ENCODE peak calls at places on chromosome 4, in five cellular contexts. R is smooth muscle cell of the brain vasculature, S is ovary, V is mucosa of descending colon, Z is KG1. P is an unnamed sample.

GRCh38 chr4:48109413-48110263 is 24.4 kb downstream of the TXK start:
- DNase-seq in R (no peak), S (no peak), V (no peak), Z (no peak), P (no peak)

GRCh38 chr4:6586715-6587325 is 11.8 kb downstream of the MAN2B2 start:
- DNase-seq in R (no peak), S (no peak), V (peak; percentile 46), Z (no peak), P (no peak)

GRCh38 chr4:149713031-149713430 is 102.6 kb downstream of the IQCM start:
- DNase-seq in R (no peak), S (no peak), V (no peak), Z (no peak), P (no peak)

GRCh38 chr4:86449746-86450145 is 89.9 kb upstream of the MAPK10 start:
- DNase-seq in R (no peak), S (no peak), V (no peak), Z (no peak), P (no peak)

GRCh38 chr4:54929459-54929858 is 195.9 kb downstream of the KDR start:
- DNase-seq in R (no peak), S (no peak), V (no peak), Z (no peak), P (no peak)

GRCh38 chr4:11471613-11472012 is 42.9 kb upstream of the HS3ST1 start:
- DNase-seq in R (no peak), S (no peak), V (no peak), Z (peak; percentile 66), P (peak; percentile 68)

GRCh38 chr4:1984406-1985191 is 24.2 kb downstream of the NELFA start:
- DNase-seq in R (no peak), S (no peak), V (no peak), Z (no peak), P (no peak)

GRCh38 chr4:82705169-82705568 is 93.4 kb downstream of the SCD5 start:
- DNase-seq in R (no peak), S (no peak), V (no peak), Z (no peak), P (no peak)

GRCh38 chr4:20265726-20266125 is 14.0 kb downstream of the SLIT2 start:
- DNase-seq in R (no peak), S (no peak), V (no peak), Z (no peak), P (no peak)

GRCh38 chr4:111943796-111944203 is 201.5 kb upstream of the FAM241A start:
- DNase-seq in R (no peak), S (no peak), V (no peak), Z (no peak), P (no peak)

GRCh38 chr4:4962928-4963327 is 56.3 kb downstream of the CYTL1 start:
- DNase-seq in R (no peak), S (no peak), V (no peak), Z (no peak), P (no peak)

GRCh38 chr4:32775049-32775448 is 2054.9 kb downstream of the PCDH7 start:
- DNase-seq in R (no peak), S (no peak), V (no peak), Z (no peak), P (no peak)

GRCh38 chr4:108360857-108361820 is 192.4 kb upstream of the LEF1 start:
- DNase-seq in R (peak; percentile 36), S (no peak), V (no peak), Z (no peak), P (no peak)

GRCh38 chr4:106329027-106329618 is 12.8 kb downstream of the AIMP1 start:
- DNase-seq in R (no peak), S (no peak), V (no peak), Z (no peak), P (no peak)

GRCh38 chr4:7634611-7635010 is 199.9 kb upstream of the PSAPL1 start:
- DNase-seq in R (no peak), S (no peak), V (no peak), Z (no peak), P (no peak)

GRCh38 chr4:8244001-8244757 is 25.4 kb upstream of the HTRA3 start:
- DNase-seq in R (no peak), S (no peak), V (no peak), Z (no peak), P (no peak)

GRCh38 chr4:10733486-10733885 is 48.9 kb upstream of the CLNK start:
- DNase-seq in R (no peak), S (no peak), V (no peak), Z (no peak), P (no peak)

GRCh38 chr4:143254479-143255216 is 69.9 kb downstream of the USP38 start:
- DNase-seq in R (no peak), S (no peak), V (no peak), Z (no peak), P (no peak)

GRCh38 chr4:121863787-121864186 is 6.5 kb downstream of the BBS7 start:
- DNase-seq in R (no peak), S (no peak), V (no peak), Z (no peak), P (no peak)

GRCh38 chr4:38730830-38731646 is 51.8 kb downstream of the TLR10 start:
- DNase-seq in R (peak; percentile 71), S (peak; percentile 62), V (peak; percentile 83), Z (peak; percentile 62), P (peak; percentile 87)

GRCh38 chr4:24328711-24329110 is 255.6 kb downstream of the DHX15 start:
- DNase-seq in R (no peak), S (no peak), V (no peak), Z (no peak), P (no peak)

GRCh38 chr4:104424368-104424921 is 70.2 kb downstream of the CXXC4 start:
- DNase-seq in R (no peak), S (no peak), V (no peak), Z (no peak), P (no peak)

P was measured in sigmoid colon.